ENCODE peak calls at places on chromosomes 1 and 21, in eight cellular contexts. One of them, this sample, is unnamed.

GRCh38 chr1:16122361-16122881 is 33.4 kb downstream of the EPHA2 start:
- DNase-seq in hepatocyte: no peak
- DNase-seq in IMR-90: peak; percentile 44
- DNase-seq in upper lobe of right lung: no peak
- DNase-seq in GM23248: peak; percentile 60
- DNase-seq in psoas muscle: peak; percentile 48
- DNase-seq in CD8-positive, alpha-beta memory T cell: no peak
- DNase-seq in left lung: peak; percentile 61
- DNase-seq in this sample: no peak

GRCh38 chr1:36450919-36451305 is 661 bp upstream of the OSCP1 start:
- DNase-seq in hepatocyte: no peak
- DNase-seq in IMR-90: no peak
- DNase-seq in upper lobe of right lung: no peak
- DNase-seq in GM23248: no peak
- DNase-seq in psoas muscle: no peak
- DNase-seq in CD8-positive, alpha-beta memory T cell: no peak
- DNase-seq in left lung: no peak
- DNase-seq in this sample: no peak

GRCh38 chr1:160375788-160376524 is 9.1 kb downstream of the NHLH1 start:
- DNase-seq in hepatocyte: no peak
- DNase-seq in IMR-90: no peak
- DNase-seq in upper lobe of right lung: no peak
- DNase-seq in GM23248: peak; percentile 55
- DNase-seq in psoas muscle: no peak
- DNase-seq in CD8-positive, alpha-beta memory T cell: no peak
- DNase-seq in left lung: no peak
- DNase-seq in this sample: peak; percentile 65

GRCh38 chr1:200029035-200029623 is 1.6 kb downstream of the NR5A2 start:
- DNase-seq in hepatocyte: peak; percentile 82
- DNase-seq in IMR-90: peak; percentile 36
- DNase-seq in upper lobe of right lung: peak; percentile 72
- DNase-seq in GM23248: peak; percentile 65
- DNase-seq in psoas muscle: no peak
- DNase-seq in CD8-positive, alpha-beta memory T cell: no peak
- DNase-seq in left lung: peak; percentile 83
- DNase-seq in this sample: peak; percentile 36

GRCh38 chr1:5430136-5430535 is 562.1 kb downstream of the NPHP4 start:
- DNase-seq in hepatocyte: no peak
- DNase-seq in IMR-90: no peak
- DNase-seq in upper lobe of right lung: no peak
- DNase-seq in GM23248: no peak
- DNase-seq in psoas muscle: no peak
- DNase-seq in CD8-positive, alpha-beta memory T cell: no peak
- DNase-seq in left lung: no peak
- DNase-seq in this sample: no peak

GRCh38 chr1:54800041-54800898 is 853 bp downstream of the TTC22 start:
- DNase-seq in hepatocyte: no peak
- DNase-seq in IMR-90: no peak
- DNase-seq in upper lobe of right lung: no peak
- DNase-seq in GM23248: no peak
- DNase-seq in psoas muscle: peak; percentile 51
- DNase-seq in CD8-positive, alpha-beta memory T cell: no peak
- DNase-seq in left lung: no peak
- DNase-seq in this sample: no peak

GRCh38 chr21:41839387-41840000 is 39.6 kb downstream of the PRDM15 start:
- DNase-seq in hepatocyte: no peak
- DNase-seq in IMR-90: no peak
- DNase-seq in upper lobe of right lung: peak; percentile 43
- DNase-seq in GM23248: no peak
- DNase-seq in psoas muscle: no peak
- DNase-seq in CD8-positive, alpha-beta memory T cell: no peak
- DNase-seq in left lung: peak; percentile 10
- DNase-seq in this sample: no peak

GRCh38 chr1:22711071-22711470 is 432 bp downstream of the EPHB2 start:
- DNase-seq in hepatocyte: peak; percentile 41
- DNase-seq in IMR-90: no peak
- DNase-seq in upper lobe of right lung: no peak
- DNase-seq in GM23248: peak; percentile 44
- DNase-seq in psoas muscle: no peak
- DNase-seq in CD8-positive, alpha-beta memory T cell: no peak
- DNase-seq in left lung: no peak
- DNase-seq in this sample: no peak

GRCh38 chr1:240092301-240093119 is 827 bp downstream of the FMN2 start:
- DNase-seq in hepatocyte: peak; percentile 60
- DNase-seq in IMR-90: peak; percentile 74
- DNase-seq in upper lobe of right lung: no peak
- DNase-seq in GM23248: peak; percentile 88
- DNase-seq in psoas muscle: no peak
- DNase-seq in CD8-positive, alpha-beta memory T cell: no peak
- DNase-seq in left lung: peak; percentile 78
- DNase-seq in this sample: peak; percentile 54

GRCh38 chr21:15560383-15561056 is 169.3 kb upstream of the USP25 start:
- DNase-seq in hepatocyte: no peak
- DNase-seq in IMR-90: no peak
- DNase-seq in upper lobe of right lung: no peak
- DNase-seq in GM23248: peak; percentile 20
- DNase-seq in psoas muscle: no peak
- DNase-seq in CD8-positive, alpha-beta memory T cell: no peak
- DNase-seq in left lung: no peak
- DNase-seq in this sample: no peak

GRCh38 chr21:17462276-17462981 is 50.4 kb upstream of the CXADR start:
- DNase-seq in hepatocyte: peak; percentile 76
- DNase-seq in IMR-90: peak; percentile 42
- DNase-seq in upper lobe of right lung: no peak
- DNase-seq in GM23248: no peak
- DNase-seq in psoas muscle: no peak
- DNase-seq in CD8-positive, alpha-beta memory T cell: no peak
- DNase-seq in left lung: no peak
- DNase-seq in this sample: no peak

GRCh38 chr1:150567341-150567716 is 12.1 kb downstream of the MCL1 start:
- DNase-seq in hepatocyte: peak; percentile 15
- DNase-seq in IMR-90: peak; percentile 40
- DNase-seq in upper lobe of right lung: peak; percentile 69
- DNase-seq in GM23248: peak; percentile 33
- DNase-seq in psoas muscle: peak; percentile 58
- DNase-seq in CD8-positive, alpha-beta memory T cell: peak; percentile 75
- DNase-seq in left lung: no peak
- DNase-seq in this sample: no peak

GRCh38 chr21:34824314-34824713 is 155.5 kb downstream of the CLIC6 start:
- DNase-seq in hepatocyte: no peak
- DNase-seq in IMR-90: no peak
- DNase-seq in upper lobe of right lung: no peak
- DNase-seq in GM23248: no peak
- DNase-seq in psoas muscle: no peak
- DNase-seq in CD8-positive, alpha-beta memory T cell: no peak
- DNase-seq in left lung: no peak
- DNase-seq in this sample: no peak
- H3K36me3 ChIP-seq in hepatocyte: no peaks in the 10 kb centered on the region
- H3K36me3 ChIP-seq in IMR-90: peaks cover 61% of the 10 kb centered on the region
- H3K36me3 ChIP-seq in upper lobe of right lung: peaks cover 39% of the 10 kb centered on the region
- H3K36me3 ChIP-seq in GM23248: peaks cover 88% of the 10 kb centered on the region
- H3K36me3 ChIP-seq in psoas muscle: peaks cover 88% of the 10 kb centered on the region
- H3K36me3 ChIP-seq in CD8-positive, alpha-beta memory T cell: peaks cover 32% of the 10 kb centered on the region
- H3K36me3 ChIP-seq in left lung: peaks cover 94% of the 10 kb centered on the region
- H3K36me3 ChIP-seq in this sample: peaks cover 100% of the 10 kb centered on the region

GRCh38 chr1:26317612-26318337 is at the start of gene CD52:
- DNase-seq in hepatocyte: no peak
- DNase-seq in IMR-90: no peak
- DNase-seq in upper lobe of right lung: no peak
- DNase-seq in GM23248: no peak
- DNase-seq in psoas muscle: no peak
- DNase-seq in CD8-positive, alpha-beta memory T cell: peak; percentile 87
- DNase-seq in left lung: no peak
- DNase-seq in this sample: no peak
- H3K4me3 ChIP-seq in hepatocyte: no peak within 1 kb of the TSS
- H3K4me3 ChIP-seq in IMR-90: no peak within 1 kb of the TSS
- H3K4me3 ChIP-seq in upper lobe of right lung: peak within 1 kb of the TSS; percentile 54
- H3K4me3 ChIP-seq in GM23248: no peak within 1 kb of the TSS
- H3K4me3 ChIP-seq in psoas muscle: no peak within 1 kb of the TSS
- H3K4me3 ChIP-seq in CD8-positive, alpha-beta memory T cell: peak within 1 kb of the TSS; percentile 93
- H3K4me3 ChIP-seq in left lung: no peak within 1 kb of the TSS
- H3K4me3 ChIP-seq in this sample: no peak within 1 kb of the TSS

DNA sequence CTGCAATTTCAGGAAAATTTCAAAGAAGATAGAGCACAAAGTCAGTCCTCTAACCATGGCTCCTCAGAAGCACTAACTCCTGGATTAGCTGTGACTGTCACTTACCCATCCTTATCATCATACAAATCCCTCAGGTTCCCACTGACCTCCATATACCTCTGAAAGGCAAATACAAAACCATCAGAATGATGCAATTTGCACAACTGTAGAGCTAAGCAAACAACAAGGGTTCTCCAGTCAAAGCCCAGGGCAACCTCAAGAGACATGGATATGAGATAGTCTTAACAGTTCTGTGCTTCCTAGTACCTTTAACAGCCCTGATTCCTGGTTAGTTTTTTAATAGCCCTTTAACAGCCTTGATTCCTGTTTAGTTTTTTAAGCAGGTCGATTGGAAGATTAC is 2.1 kb downstream of the SF3A3 start:
- DNase-seq in hepatocyte: no peak
- DNase-seq in IMR-90: no peak
- DNase-seq in upper lobe of right lung: no peak
- DNase-seq in GM23248: no peak
- DNase-seq in psoas muscle: no peak
- DNase-seq in CD8-positive, alpha-beta memory T cell: no peak
- DNase-seq in left lung: no peak
- DNase-seq in this sample: no peak
- H3K36me3 ChIP-seq in hepatocyte: no peaks in the 10 kb centered on the region
- H3K36me3 ChIP-seq in IMR-90: peaks cover 20% of the 10 kb centered on the region
- H3K36me3 ChIP-seq in upper lobe of right lung: peaks cover 51% of the 10 kb centered on the region
- H3K36me3 ChIP-seq in GM23248: peaks cover 27% of the 10 kb centered on the region
- H3K36me3 ChIP-seq in psoas muscle: peaks cover 54% of the 10 kb centered on the region
- H3K36me3 ChIP-seq in CD8-positive, alpha-beta memory T cell: peaks cover 40% of the 10 kb centered on the region
- H3K36me3 ChIP-seq in left lung: peaks cover 51% of the 10 kb centered on the region
- H3K36me3 ChIP-seq in this sample: peaks cover 58% of the 10 kb centered on the region

GRCh38 chr1:31700468-31701136 is 3.2 kb downstream of the COL16A1 start:
- DNase-seq in hepatocyte: no peak
- DNase-seq in IMR-90: no peak
- DNase-seq in upper lobe of right lung: no peak
- DNase-seq in GM23248: no peak
- DNase-seq in psoas muscle: no peak
- DNase-seq in CD8-positive, alpha-beta memory T cell: no peak
- DNase-seq in left lung: peak; percentile 4
- DNase-seq in this sample: no peak
- H3K4me3 ChIP-seq in hepatocyte: no peak overlapping the region
- H3K4me3 ChIP-seq in IMR-90: no peak overlapping the region
- H3K4me3 ChIP-seq in upper lobe of right lung: no peak overlapping the region
- H3K4me3 ChIP-seq in GM23248: peak overlapping the region; percentile 84
- H3K4me3 ChIP-seq in psoas muscle: no peak overlapping the region
- H3K4me3 ChIP-seq in CD8-positive, alpha-beta memory T cell: no peak overlapping the region
- H3K4me3 ChIP-seq in left lung: no peak overlapping the region
- H3K4me3 ChIP-seq in this sample: no peak overlapping the region

GRCh38 chr1:46004491-46004890 is 127.9 kb downstream of the PIK3R3 start:
- DNase-seq in hepatocyte: no peak
- DNase-seq in IMR-90: no peak
- DNase-seq in upper lobe of right lung: no peak
- DNase-seq in GM23248: no peak
- DNase-seq in psoas muscle: no peak
- DNase-seq in CD8-positive, alpha-beta memory T cell: no peak
- DNase-seq in left lung: no peak
- DNase-seq in this sample: no peak

GRCh38 chr1:46005594-46005993 is 126.8 kb downstream of the PIK3R3 start:
- DNase-seq in hepatocyte: no peak
- DNase-seq in IMR-90: no peak
- DNase-seq in upper lobe of right lung: no peak
- DNase-seq in GM23248: no peak
- DNase-seq in psoas muscle: no peak
- DNase-seq in CD8-positive, alpha-beta memory T cell: no peak
- DNase-seq in left lung: no peak
- DNase-seq in this sample: no peak

GRCh38 chr1:46002751-46003150 is 129.7 kb downstream of the PIK3R3 start:
- DNase-seq in hepatocyte: no peak
- DNase-seq in IMR-90: no peak
- DNase-seq in upper lobe of right lung: no peak
- DNase-seq in GM23248: no peak
- DNase-seq in psoas muscle: no peak
- DNase-seq in CD8-positive, alpha-beta memory T cell: no peak
- DNase-seq in left lung: no peak
- DNase-seq in this sample: no peak

GRCh38 chr1:46001087-46001785 is 131.2 kb downstream of the PIK3R3 start:
- DNase-seq in hepatocyte: no peak
- DNase-seq in IMR-90: no peak
- DNase-seq in upper lobe of right lung: no peak
- DNase-seq in GM23248: no peak
- DNase-seq in psoas muscle: no peak
- DNase-seq in CD8-positive, alpha-beta memory T cell: no peak
- DNase-seq in left lung: no peak
- DNase-seq in this sample: no peak

GRCh38 chr1:46003315-46003714 is 129.1 kb downstream of the PIK3R3 start:
- DNase-seq in hepatocyte: no peak
- DNase-seq in IMR-90: no peak
- DNase-seq in upper lobe of right lung: peak; percentile 82
- DNase-seq in GM23248: no peak
- DNase-seq in psoas muscle: peak; percentile 57
- DNase-seq in CD8-positive, alpha-beta memory T cell: no peak
- DNase-seq in left lung: peak; percentile 80
- DNase-seq in this sample: no peak
- H3K36me3 ChIP-seq in hepatocyte: no peaks in the 10 kb centered on the region
- H3K36me3 ChIP-seq in IMR-90: peaks cover 10% of the 10 kb centered on the region
- H3K36me3 ChIP-seq in upper lobe of right lung: peaks cover 26% of the 10 kb centered on the region
- H3K36me3 ChIP-seq in GM23248: peaks cover 7% of the 10 kb centered on the region
- H3K36me3 ChIP-seq in psoas muscle: peaks cover 97% of the 10 kb centered on the region
- H3K36me3 ChIP-seq in CD8-positive, alpha-beta memory T cell: no peaks in the 10 kb centered on the region
- H3K36me3 ChIP-seq in left lung: peaks cover 35% of the 10 kb centered on the region
- H3K36me3 ChIP-seq in this sample: peaks cover 46% of the 10 kb centered on the region